ENCODE peak calls at places on chromosomes 13 and 19, in eight cellular contexts. T is cardiac fibroblast, M is mucosa of descending colon, R is B cell, F is AG04450, A is fibroblast of lung, G is H1, V is sigmoid colon. D is an unnamed sample.

GRCh38 chr19:38932425-38933179 is 1.9 kb downstream of the MRPS12 start:
- DNase-seq in M (peak), G (no peak), A (peak), F (no peak), R (peak), T (peak), V (no peak), D (no peak)

GRCh38 chr19:44653977-44654784 is 10.5 kb downstream of the PVR start:
- DNase-seq in T (peak), F (no peak), V (peak), A (peak), G (no peak), R (peak), M (peak), D (peak)

GRCh38 chr13:98327326-98328314 is 150.6 kb upstream of the RNF113B start:
- DNase-seq in V (no peak), F (peak), A (peak), R (no peak), T (peak), G (peak), M (no peak), D (peak)

GRCh38 chr13:94009696-94010095 is 469.8 kb downstream of the DCT start:
- DNase-seq in V (no peak), F (no peak), M (no peak), T (peak), G (no peak), R (no peak), A (peak), D (no peak)

GRCh38 chr13:19658192-19658591 is 24.7 kb downstream of the MPHOSPH8 start:
- DNase-seq in T (no peak), V (no peak), F (no peak), G (no peak), A (peak), M (no peak), R (no peak), D (no peak)

GRCh38 chr13:42164557-42165125 is 107.3 kb upstream of the AKAP11 start:
- DNase-seq in R (no peak), G (no peak), V (no peak), F (no peak), M (no peak), A (no peak), T (no peak), D (no peak)

GRCh38 chr19:8392017-8392591 is 1.9 kb downstream of the RAB11B start:
- DNase-seq in F (no peak), A (peak), M (no peak), V (peak), G (no peak), T (no peak), R (no peak), D (no peak)

GRCh38 chr19:34480971-34481821 is at the start of gene WTIP:
- DNase-seq in T (peak), A (peak), M (peak), F (peak), V (peak), R (no peak), G (no peak), D (peak)

GRCh38 chr19:52691737-52692136 is 43.1 kb downstream of the ZNF611 start:
- DNase-seq in G (no peak), V (no peak), T (no peak), M (no peak), F (no peak), A (no peak), R (no peak), D (no peak)

GRCh38 chr19:2567580-2567979 is 91.7 kb downstream of the GADD45B start:
- DNase-seq in G (no peak), R (no peak), V (peak), A (no peak), M (peak), T (no peak), F (no peak), D (no peak)

GRCh38 chr13:94784066-94784465 is 71.7 kb upstream of the SOX21 start:
- DNase-seq in G (no peak), R (no peak), A (peak), T (peak), M (no peak), F (no peak), V (no peak), D (no peak)

GRCh38 chr19:17659996-17660395 is 28.2 kb downstream of the UNC13A start:
- DNase-seq in F (no peak), M (no peak), G (no peak), T (no peak), A (no peak), R (no peak), V (no peak), D (no peak)

GRCh38 chr13:79477968-79478367 is 3.0 kb upstream of the NDFIP2 start:
- DNase-seq in G (no peak), M (no peak), F (no peak), A (no peak), R (no peak), V (no peak), T (no peak), D (no peak)

GRCh38 chr13:110341445-110342247 is 34.6 kb downstream of the COL4A2 start:
- DNase-seq in A (peak), G (no peak), V (no peak), F (no peak), R (peak), T (peak), M (no peak), D (peak)

GRCh38 chr13:36030670-36031331 is 100.4 kb downstream of the DCLK1 start:
- DNase-seq in G (no peak), F (no peak), A (peak), M (no peak), T (peak), R (no peak), V (no peak), D (no peak)

GRCh38 chr13:44155422-44156293 is 218.0 kb upstream of the SERP2 start:
- DNase-seq in M (peak), G (no peak), V (peak), T (peak), F (no peak), R (no peak), A (peak), D (no peak)

GRCh38 chr19:749811-750210 is 1.1 kb upstream of the MISP start:
- DNase-seq in M (no peak), G (no peak), V (no peak), A (no peak), F (no peak), T (no peak), R (no peak), D (no peak)

GRCh38 chr19:55251296-55252081 is 7.3 kb downstream of the PPP6R1 start:
- DNase-seq in V (no peak), A (peak), F (no peak), G (no peak), R (peak), T (peak), M (peak), D (no peak)

GRCh38 chr13:48624016-48624415 is 29.7 kb upstream of the CYSLTR2 start:
- DNase-seq in V (no peak), T (no peak), F (no peak), M (no peak), R (no peak), A (no peak), G (no peak), D (no peak)

GRCh38 chr13:48333976-48334375 is 30.4 kb downstream of the RB1 start:
- DNase-seq in F (no peak), G (no peak), R (no peak), V (no peak), T (peak), A (peak), M (no peak), D (no peak)

GRCh38 chr13:112575680-112576079 is 12.3 kb downstream of the TUBGCP3 start:
- DNase-seq in F (no peak), V (no peak), G (no peak), T (no peak), R (no peak), A (peak), M (no peak), D (no peak)
- TF ChIP-seq CTCF in F (no peak), V (no peak), G (peak), T (no peak), R (no peak), A (no peak), M (no peak), D (no peak)

GRCh38 chr13:27269114-27269665 is 1.4 kb upstream of the RASL11A start:
- DNase-seq in T (no peak), R (no peak), M (no peak), A (no peak), F (no peak), V (no peak), G (no peak), D (no peak)

GRCh38 chr13:27273658-27274425 is 3.2 kb downstream of the RASL11A start:
- DNase-seq in M (no peak), T (peak), R (no peak), G (no peak), F (no peak), A (peak), V (no peak), D (no peak)

GRCh38 chr13:27274631-27275030 is 4.0 kb downstream of the RASL11A start:
- DNase-seq in G (no peak), T (no peak), A (no peak), F (no peak), M (no peak), R (no peak), V (no peak), D (no peak)

GRCh38 chr13:27271572-27272096 is 1.0 kb downstream of the RASL11A start:
- DNase-seq in T (no peak), V (no peak), M (no peak), R (no peak), A (no peak), F (no peak), G (no peak), D (no peak)

DNA sequence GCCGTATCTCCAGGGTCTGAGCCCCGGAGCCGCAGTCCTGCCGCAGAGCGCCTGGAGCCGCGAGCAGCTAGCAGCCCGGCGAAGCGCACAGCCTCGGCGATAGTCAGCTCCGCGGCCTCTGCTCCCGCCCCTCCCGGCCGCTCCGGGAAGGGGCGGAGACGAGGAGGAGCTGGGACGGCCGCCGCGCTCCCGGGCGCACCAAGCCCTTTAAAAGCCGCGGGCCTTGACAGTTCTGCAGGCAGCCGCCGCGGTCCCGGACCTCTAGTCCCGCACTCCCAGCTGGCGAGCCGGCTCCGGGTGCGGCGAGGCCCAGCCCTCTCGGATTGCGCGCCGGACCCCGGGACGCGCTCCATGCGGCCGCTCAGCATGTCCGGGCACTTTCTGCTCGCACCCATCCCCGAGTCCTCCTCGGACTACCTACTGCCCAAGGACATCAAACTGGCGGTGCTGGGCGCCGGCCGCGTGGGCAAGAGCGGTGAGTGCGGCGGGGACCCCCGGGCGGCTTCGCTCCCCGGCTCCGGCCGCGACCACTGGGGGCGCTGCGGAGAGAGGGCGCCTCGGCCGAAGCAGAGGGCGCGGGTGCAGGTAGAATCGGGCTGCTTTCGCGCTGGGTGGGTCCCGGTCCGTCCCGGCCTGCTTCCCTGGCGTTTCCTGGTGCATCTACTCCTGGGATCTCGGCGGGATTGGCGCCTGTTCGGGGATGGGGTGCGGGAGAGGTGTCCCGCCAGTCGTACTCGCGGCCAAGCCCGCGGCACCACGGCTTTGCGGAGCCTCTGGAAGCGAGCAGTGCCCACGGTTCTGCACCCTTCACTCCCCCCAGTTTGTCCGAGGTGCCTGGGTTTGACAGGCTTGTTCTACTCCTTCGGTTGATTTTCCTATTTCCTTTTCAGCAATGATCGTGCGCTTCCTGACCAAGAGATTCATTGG is at the start of gene RASL11A:
- DNase-seq in T (peak), R (peak), A (peak), G (peak), M (peak), V (peak), F (peak), D (peak)
- TF ChIP-seq CTCF in T (peak), R (peak), A (peak), G (peak), M (peak), V (peak), F (peak), D (peak)

GRCh38 chr19:48194041-48194871 is 23.8 kb downstream of the ZSWIM9 start:
- DNase-seq in R (peak), V (no peak), A (no peak), T (peak), M (peak), F (no peak), G (no peak), D (peak)
- TF ChIP-seq CTCF in R (peak), V (peak), A (peak), T (peak), M (no peak), F (peak), G (peak), D (peak)

GRCh38 chr13:67231481-67231940 is 1.4 kb upstream of the PCDH9 start:
- DNase-seq in A (peak), M (no peak), V (no peak), R (no peak), F (no peak), G (no peak), T (peak), D (no peak)
- TF ChIP-seq CTCF in A (no peak), M (no peak), V (no peak), R (no peak), F (no peak), G (no peak), T (no peak), D (no peak)

DNA sequence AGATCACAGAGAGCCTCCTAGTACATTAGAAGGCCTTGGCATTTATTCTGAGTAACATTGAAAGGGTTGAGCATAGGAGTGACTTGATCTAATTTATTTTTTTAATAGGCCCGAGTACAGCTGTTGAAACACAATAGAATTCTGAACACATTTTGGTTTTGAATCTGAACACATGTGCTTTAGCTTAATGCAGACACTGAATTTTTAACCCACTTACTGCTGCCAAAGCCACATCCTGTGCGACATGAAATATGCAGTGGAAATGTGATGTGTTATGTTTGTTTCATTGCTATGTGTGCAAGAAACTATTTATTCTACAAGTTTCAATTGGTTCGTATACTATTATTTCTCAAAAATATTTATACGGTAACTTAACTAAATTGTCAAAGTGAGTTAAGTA is 1505.9 kb downstream of the PCDH9 start:
- DNase-seq in T (peak), A (peak), F (no peak), R (no peak), V (no peak), G (no peak), M (no peak), D (no peak)
- TF ChIP-seq CTCF in T (no peak), A (no peak), F (no peak), R (no peak), V (no peak), G (no peak), M (no peak), D (no peak)

GRCh38 chr13:76969488-76970365 is 21.4 kb downstream of the ACOD1 start:
- DNase-seq in R (no peak), G (no peak), V (no peak), A (peak), T (no peak), M (no peak), F (no peak), D (no peak)
- TF ChIP-seq CTCF in R (no peak), G (no peak), V (no peak), A (no peak), T (no peak), M (no peak), F (no peak), D (no peak)

GRCh38 chr19:28632357-28633076 is 580.4 kb downstream of the UQCRFS1 start:
- DNase-seq in F (no peak), T (no peak), V (no peak), A (no peak), R (no peak), M (no peak), G (no peak), D (no peak)

GRCh38 chr19:28634837-28635236 is 578.1 kb downstream of the UQCRFS1 start:
- DNase-seq in F (no peak), V (no peak), A (no peak), T (no peak), R (no peak), M (no peak), G (no peak), D (no peak)

GRCh38 chr19:28631931-28632330 is 581.0 kb downstream of the UQCRFS1 start:
- DNase-seq in F (no peak), M (no peak), R (no peak), A (no peak), G (no peak), T (no peak), V (no peak), D (no peak)

GRCh38 chr19:28633223-28634030 is 579.5 kb downstream of the UQCRFS1 start:
- DNase-seq in A (peak), R (peak), G (peak), V (no peak), M (peak), T (peak), F (no peak), D (peak)

GRCh38 chr19:28634031-28634328 is 579.0 kb downstream of the UQCRFS1 start:
- DNase-seq in F (no peak), M (no peak), V (no peak), A (no peak), G (no peak), R (no peak), T (no peak), D (no peak)
- TF ChIP-seq CTCF in F (no peak), M (no peak), V (no peak), A (no peak), G (no peak), R (peak), T (no peak), D (peak)

DNA sequence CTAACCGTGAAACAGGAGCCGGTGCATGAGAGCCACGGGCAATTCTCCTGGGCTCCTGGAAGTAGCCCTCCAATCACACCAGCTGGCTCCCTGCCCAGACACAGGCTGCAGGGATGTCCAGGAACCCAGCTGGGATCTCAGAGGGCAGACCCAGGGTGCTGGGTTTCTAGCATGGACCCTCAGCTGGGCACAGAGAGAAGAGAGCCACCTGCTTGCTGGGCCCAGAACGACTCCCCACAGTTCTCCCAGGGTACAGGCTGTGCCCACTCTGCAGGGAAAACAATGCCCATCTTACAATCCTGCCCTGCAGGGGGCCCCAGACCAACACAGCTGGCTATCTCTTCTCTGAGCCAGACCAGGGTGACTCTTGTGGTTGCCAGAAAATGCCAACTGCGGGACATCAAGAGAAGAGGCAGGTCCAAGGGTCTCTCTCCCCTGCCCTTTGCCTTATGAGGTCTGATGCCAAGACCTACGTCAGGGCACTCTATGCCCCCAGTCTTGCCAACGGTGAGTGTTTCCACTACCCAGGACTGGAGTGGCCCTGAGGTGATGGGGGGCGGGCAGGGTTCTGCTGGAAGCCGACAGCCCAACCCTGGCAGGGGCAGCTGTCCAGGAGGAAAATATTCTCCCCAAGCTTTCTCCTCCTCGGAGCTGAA is 64.6 kb downstream of the CEBPG start:
- DNase-seq in A (peak), V (peak), G (no peak), F (no peak), M (no peak), R (no peak), T (no peak), D (peak)
- TF ChIP-seq CTCF in A (no peak), V (no peak), G (no peak), F (no peak), M (no peak), R (no peak), T (peak), D (no peak)